ENCODE peak calls at places on chromosomes 2 and 18, in four cellular contexts. One of them, this sample, is unnamed.

GRCh38 chr2:198322275-198322674 is 517.9 kb downstream of the PLCL1 start:
- DNase-seq in GM12878: no peak
- DNase-seq in HepG2: no peak
- DNase-seq in K562: no peak
- DNase-seq in this sample: no peak

GRCh38 chr2:85823951-85824350 is 64.8 kb downstream of the ST3GAL5 start:
- DNase-seq in GM12878: no peak
- DNase-seq in K562: no peak
- DNase-seq in HepG2: no peak
- DNase-seq in this sample: no peak

GRCh38 chr2:166314022-166314759 is 61.6 kb downstream of the SCN9A start:
- DNase-seq in K562: no peak
- DNase-seq in GM12878: no peak
- DNase-seq in HepG2: peak
- DNase-seq in this sample: no peak

GRCh38 chr2:185208261-185208660 is 530.3 kb upstream of the FSIP2 start:
- DNase-seq in K562: no peak
- DNase-seq in HepG2: peak
- DNase-seq in GM12878: no peak
- DNase-seq in this sample: peak

GRCh38 chr2:112493858-112494648 is 12.1 kb downstream of the TTL start:
- DNase-seq in K562: peak
- DNase-seq in GM12878: no peak
- DNase-seq in HepG2: peak
- DNase-seq in this sample: no peak

GRCh38 chr2:141497262-141497661 is 633.6 kb downstream of the LRP1B start:
- DNase-seq in HepG2: no peak
- DNase-seq in GM12878: no peak
- DNase-seq in K562: no peak
- DNase-seq in this sample: no peak

GRCh38 chr2:83196225-83196624 is 1262.9 kb downstream of the SUCLG1 start:
- DNase-seq in GM12878: no peak
- DNase-seq in K562: no peak
- DNase-seq in HepG2: peak
- DNase-seq in this sample: no peak

GRCh38 chr2:239730897-239731296 is 294.2 kb downstream of the NDUFA10 start:
- DNase-seq in HepG2: no peak
- DNase-seq in K562: no peak
- DNase-seq in GM12878: no peak
- DNase-seq in this sample: no peak

GRCh38 chr18:30280861-30281470 is 761.6 kb downstream of the DSC3 start:
- DNase-seq in GM12878: no peak
- DNase-seq in K562: peak
- DNase-seq in HepG2: peak
- DNase-seq in this sample: no peak

GRCh38 chr2:86027913-86028762 is 77.5 kb downstream of the POLR1A start:
- DNase-seq in HepG2: no peak
- DNase-seq in GM12878: no peak
- DNase-seq in K562: no peak
- DNase-seq in this sample: no peak

GRCh38 chr2:86221066-86221684 is 21.9 kb downstream of the MRPL35 start:
- DNase-seq in K562: peak
- DNase-seq in GM12878: no peak
- DNase-seq in HepG2: peak
- DNase-seq in this sample: no peak

GRCh38 chr2:45128580-45128997 is 119.3 kb upstream of the SIX2 start:
- DNase-seq in K562: no peak
- DNase-seq in GM12878: no peak
- DNase-seq in HepG2: no peak
- DNase-seq in this sample: peak

GRCh38 chr2:240644171-240644651 is 18.9 kb downstream of the GPR35 start:
- DNase-seq in GM12878: no peak
- DNase-seq in K562: no peak
- DNase-seq in HepG2: no peak
- DNase-seq in this sample: no peak

GRCh38 chr18:50330176-50330575 is 42.7 kb upstream of the CXXC1 start:
- DNase-seq in HepG2: no peak
- DNase-seq in GM12878: no peak
- DNase-seq in K562: no peak
- DNase-seq in this sample: no peak

GRCh38 chr18:60978338-60978737 is 354.9 kb upstream of the CDH20 start:
- DNase-seq in K562: no peak
- DNase-seq in GM12878: no peak
- DNase-seq in HepG2: no peak
- DNase-seq in this sample: no peak

GRCh38 chr2:168160897-168161296 is 86.5 kb downstream of the STK39 start:
- DNase-seq in GM12878: no peak
- DNase-seq in HepG2: peak
- DNase-seq in K562: peak
- DNase-seq in this sample: no peak

GRCh38 chr2:112314856-112315255 is 39.5 kb downstream of the ZC3H6 start:
- DNase-seq in HepG2: peak
- DNase-seq in K562: no peak
- DNase-seq in GM12878: no peak
- DNase-seq in this sample: no peak

GRCh38 chr2:232321156-232321816 is 57.3 kb upstream of the ALPP start:
- DNase-seq in GM12878: no peak
- DNase-seq in HepG2: no peak
- DNase-seq in K562: peak
- DNase-seq in this sample: peak

GRCh38 chr2:233688341-233688740 is 4.3 kb upstream of the UGT1A6 start:
- DNase-seq in GM12878: no peak
- DNase-seq in HepG2: no peak
- DNase-seq in K562: no peak
- DNase-seq in this sample: no peak

GRCh38 chr18:7025194-7025593 is 92.4 kb downstream of the LAMA1 start:
- DNase-seq in HepG2: no peak
- DNase-seq in GM12878: no peak
- DNase-seq in K562: no peak
- DNase-seq in this sample: no peak

GRCh38 chr18:57059366-57059765 is 87.5 kb upstream of the BOD1L2 start:
- DNase-seq in HepG2: no peak
- DNase-seq in GM12878: no peak
- DNase-seq in K562: no peak
- DNase-seq in this sample: no peak

GRCh38 chr2:108613261-108614042 is 79.2 kb downstream of the LIMS1 start:
- DNase-seq in GM12878: no peak
- DNase-seq in HepG2: no peak
- DNase-seq in K562: peak
- DNase-seq in this sample: no peak
- TF ChIP-seq CBX5 in GM12878: no peak
- TF ChIP-seq CBX5 in HepG2: no peak
- TF ChIP-seq CBX5 in K562: no peak
- TF ChIP-seq CBX5 in this sample: no peak

GRCh38 chr18:76407681-76408080 is 87.4 kb downstream of the ZNF516 start:
- DNase-seq in HepG2: no peak
- DNase-seq in GM12878: no peak
- DNase-seq in K562: no peak
- DNase-seq in this sample: no peak

GRCh38 chr18:76404345-76404831 is 90.7 kb downstream of the ZNF516 start:
- DNase-seq in HepG2: no peak
- DNase-seq in GM12878: no peak
- DNase-seq in K562: no peak
- DNase-seq in this sample: no peak

GRCh38 chr18:76405280-76405679 is 89.8 kb downstream of the ZNF516 start:
- DNase-seq in K562: no peak
- DNase-seq in GM12878: no peak
- DNase-seq in HepG2: no peak
- DNase-seq in this sample: no peak

GRCh38 chr18:76406791-76407190 is 88.3 kb downstream of the ZNF516 start:
- DNase-seq in K562: no peak
- DNase-seq in GM12878: no peak
- DNase-seq in HepG2: no peak
- DNase-seq in this sample: no peak

GRCh38 chr18:76405761-76406356 is 89.2 kb downstream of the ZNF516 start:
- DNase-seq in HepG2: peak
- DNase-seq in K562: peak
- DNase-seq in GM12878: no peak
- DNase-seq in this sample: peak
- TF ChIP-seq CTCF in HepG2: peak
- TF ChIP-seq CTCF in K562: peak
- TF ChIP-seq CTCF in GM12878: peak
- TF ChIP-seq CTCF in this sample: peak

DNA sequence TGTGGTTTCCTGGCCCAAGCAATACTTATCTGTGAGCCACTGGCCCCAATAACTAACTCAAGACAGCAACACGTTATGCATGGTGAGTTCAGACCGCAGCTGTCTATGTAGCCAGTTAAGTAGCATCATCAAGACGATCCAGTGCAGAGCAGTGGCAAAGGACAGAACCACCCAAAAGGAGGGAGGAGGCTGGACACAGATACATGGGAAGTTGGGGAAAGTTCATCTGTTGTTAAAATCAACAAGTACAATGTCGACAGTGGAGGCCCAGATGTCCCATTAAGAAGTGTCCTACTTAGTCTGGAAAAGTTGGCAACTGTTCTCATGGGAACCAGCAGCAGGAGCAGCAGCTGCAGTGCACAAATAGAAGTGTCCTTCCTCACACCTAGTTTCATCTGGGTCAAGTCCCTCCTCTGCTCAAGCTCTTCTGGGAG is 106.9 kb upstream of the THOC1 start:
- DNase-seq in HepG2: no peak
- DNase-seq in GM12878: no peak
- DNase-seq in K562: no peak
- DNase-seq in this sample: no peak
- TF ChIP-seq CBX5 in HepG2: no peak
- TF ChIP-seq CBX5 in GM12878: no peak
- TF ChIP-seq CBX5 in K562: no peak
- TF ChIP-seq CBX5 in this sample: no peak

DNA sequence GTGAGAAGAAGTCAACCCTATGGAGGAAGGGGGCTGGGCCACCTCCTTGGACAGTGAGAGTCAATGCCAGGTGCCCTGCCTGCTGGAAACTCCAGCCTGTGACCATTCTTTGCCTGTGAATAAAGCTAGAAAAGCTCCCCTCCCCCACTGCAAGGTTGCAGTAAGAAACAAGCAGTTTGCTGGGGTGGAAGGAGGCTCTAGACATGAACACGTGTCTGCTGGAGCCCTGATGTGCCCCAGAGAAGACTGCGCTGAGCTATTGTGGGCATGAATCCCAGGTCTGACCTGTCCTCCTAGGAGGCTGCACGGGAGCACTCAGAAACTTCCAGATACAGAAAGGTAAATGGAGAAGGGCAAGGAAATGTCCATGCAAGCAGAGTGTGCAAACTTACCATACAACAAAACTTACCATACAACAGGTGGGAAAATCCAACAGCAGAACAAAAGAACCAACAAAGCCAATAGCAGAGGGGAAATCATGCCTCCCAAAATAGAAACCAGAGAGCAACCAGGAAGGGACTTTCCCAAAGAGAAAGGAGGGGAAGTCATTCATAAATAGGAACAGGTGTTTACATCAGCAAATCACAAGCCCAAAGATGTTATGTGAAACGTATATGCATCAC is 278.7 kb downstream of the BCL2 start:
- DNase-seq in K562: no peak
- DNase-seq in HepG2: no peak
- DNase-seq in GM12878: peak
- DNase-seq in this sample: no peak
- TF ChIP-seq CTCF in K562: no peak
- TF ChIP-seq CTCF in HepG2: no peak
- TF ChIP-seq CTCF in GM12878: no peak
- TF ChIP-seq CTCF in this sample: no peak

This sample was measured in H1.